ENCODE peak calls at places on chromosomes 11 and 22, in five cellular contexts. M is cardiac muscle cell, T is A549, G is lower lobe of right lung, H is upper lobe of right lung. Y is an unnamed sample. For H3K4me1, the result is how much of the 10 kb centered on the place peaks cover.

GRCh38 chr11:45833761-45834160 is 13.5 kb upstream of the CRY2 start:
- DNase-seq in M (no peak), T (no peak), G (no peak), H (no peak), Y (no peak)

GRCh38 chr11:18457435-18457834 is 1.8 kb downstream of the LDHAL6A start:
- DNase-seq in M (peak), T (peak), G (no peak), H (no peak), Y (no peak)

GRCh38 chr11:9615031-9615451 is 41.6 kb downstream of the WEE1 start:
- DNase-seq in M (no peak), T (no peak), G (no peak), H (peak), Y (no peak)

GRCh38 chr11:95584180-95584579 is 205.4 kb downstream of the FAM76B start:
- DNase-seq in M (peak), T (no peak), G (no peak), H (no peak), Y (no peak)

GRCh38 chr11:111335124-111335535 is 36.8 kb downstream of the POU2AF3 start:
- DNase-seq in M (no peak), T (no peak), G (no peak), H (no peak), Y (no peak)

GRCh38 chr11:64894070-64894811 is 15.8 kb upstream of the EHD1 start:
- DNase-seq in M (peak), T (peak), G (peak), H (peak), Y (peak)

GRCh38 chr11:43687120-43687791 is 6.7 kb downstream of the HSD17B12 start:
- DNase-seq in M (peak), T (no peak), G (peak), H (peak), Y (no peak)

GRCh38 chr22:19597399-19597735 is 73.2 kb upstream of the CLDN5 start:
- DNase-seq in M (no peak), T (no peak), G (no peak), H (no peak), Y (peak)

GRCh38 chr11:44286268-44286880 is 23.6 kb downstream of the ALX4 start:
- DNase-seq in M (peak), T (peak), G (peak), H (no peak), Y (peak)

GRCh38 chr22:29459773-29460172 is 20.2 kb upstream of the NEFH start:
- DNase-seq in M (no peak), T (no peak), G (no peak), H (no peak), Y (no peak)

GRCh38 chr11:132115454-132115853 is 745.0 kb downstream of the NTM start:
- DNase-seq in M (peak), T (no peak), G (no peak), H (no peak), Y (no peak)

GRCh38 chr11:132318421-132319157 is 948.2 kb downstream of the NTM start:
- DNase-seq in M (peak), T (no peak), G (no peak), H (no peak), Y (no peak)

GRCh38 chr11:2881974-2882362 is 3.6 kb downstream of the CDKN1C start:
- DNase-seq in M (no peak), T (no peak), G (no peak), H (no peak), Y (no peak)

GRCh38 chr22:24165673-24166072 is 15.6 kb upstream of the SUSD2 start:
- DNase-seq in M (no peak), T (no peak), G (no peak), H (no peak), Y (no peak)

GRCh38 chr11:105929381-105929955 is 92.6 kb downstream of the MSANTD4 start:
- DNase-seq in M (no peak), T (no peak), G (no peak), H (no peak), Y (no peak)

GRCh38 chr11:59818572-59818971 is 8.0 kb upstream of the MRPL16 start:
- DNase-seq in M (no peak), T (no peak), G (no peak), H (no peak), Y (no peak)

GRCh38 chr11:110518809-110519514 is 89.2 kb downstream of the FDX1 start:
- DNase-seq in M (peak), T (no peak), G (no peak), H (no peak), Y (no peak)

GRCh38 chr11:65438257-65439151 is 15.9 kb downstream of the NEAT1 start:
- DNase-seq in M (no peak), T (no peak), G (no peak), H (no peak), Y (peak)

GRCh38 chr22:50401907-50402306 is 58.8 kb downstream of the PPP6R2 start:
- DNase-seq in M (no peak), T (no peak), G (no peak), H (no peak), Y (no peak)

GRCh38 chr11:63845305-63845704 is 6.4 kb downstream of the MARK2 start:
- DNase-seq in M (peak), T (no peak), G (no peak), H (no peak), Y (no peak)

GRCh38 chr11:115539844-115540243 is 35.6 kb upstream of the CADM1 start:
- DNase-seq in M (no peak), T (no peak), G (no peak), H (no peak), Y (no peak)

GRCh38 chr11:78187366-78188011 is 937 bp downstream of the KCTD21 start:
- DNase-seq in M (no peak), T (no peak), G (no peak), H (no peak), Y (no peak)

GRCh38 chr11:126080206-126080941 is 17.7 kb upstream of the CDON start:
- DNase-seq in M (peak), T (peak), G (no peak), H (no peak), Y (no peak)

GRCh38 chr11:91497847-91498246 is 726.8 kb upstream of the FAT3 start:
- DNase-seq in M (no peak), T (no peak), G (no peak), H (no peak), Y (no peak)

GRCh38 chr22:44664149-44664548 is 37.9 kb upstream of the PRR5 start:
- DNase-seq in M (peak), T (no peak), G (peak), H (no peak), Y (peak)

GRCh38 chr11:74636633-74637184 is 44.3 kb downstream of the POLD3 start:
- DNase-seq in M (peak), T (peak), G (no peak), H (no peak), Y (no peak)

GRCh38 chr22:37240240-37240940 is 3.7 kb downstream of the RAC2 start:
- DNase-seq in M (no peak), T (no peak), G (peak), H (no peak), Y (no peak)

GRCh38 chr11:86741489-86742435 is 58.6 kb upstream of the PRSS23 start:
- DNase-seq in M (peak), T (peak), G (no peak), H (no peak), Y (no peak)

GRCh38 chr11:131186629-131187075 is 183.8 kb upstream of the NTM start:
- DNase-seq in M (peak), T (no peak), G (no peak), H (no peak), Y (no peak)

GRCh38 chr11:110777765-110778164 is 65.5 kb upstream of the ARHGAP20 start:
- DNase-seq in M (peak), T (no peak), G (no peak), H (no peak), Y (no peak)

GRCh38 chr22:23815781-23816551 is 22.8 kb downstream of the DERL3 start:
- DNase-seq in M (no peak), T (no peak), G (peak), H (no peak), Y (no peak)

GRCh38 chr11:92888701-92889100 is 80.8 kb upstream of the MTNR1B start:
- DNase-seq in M (no peak), T (no peak), G (no peak), H (no peak), Y (no peak)

GRCh38 chr11:92882828-92883611 is 86.4 kb upstream of the MTNR1B start:
- DNase-seq in M (no peak), T (no peak), G (peak), H (peak), Y (no peak)

GRCh38 chr11:92885600-92885999 is 83.9 kb upstream of the MTNR1B start:
- DNase-seq in M (no peak), T (no peak), G (no peak), H (no peak), Y (no peak)

GRCh38 chr11:92881940-92882339 is 87.5 kb upstream of the MTNR1B start:
- DNase-seq in M (no peak), T (no peak), G (no peak), H (no peak), Y (no peak)

DNA sequence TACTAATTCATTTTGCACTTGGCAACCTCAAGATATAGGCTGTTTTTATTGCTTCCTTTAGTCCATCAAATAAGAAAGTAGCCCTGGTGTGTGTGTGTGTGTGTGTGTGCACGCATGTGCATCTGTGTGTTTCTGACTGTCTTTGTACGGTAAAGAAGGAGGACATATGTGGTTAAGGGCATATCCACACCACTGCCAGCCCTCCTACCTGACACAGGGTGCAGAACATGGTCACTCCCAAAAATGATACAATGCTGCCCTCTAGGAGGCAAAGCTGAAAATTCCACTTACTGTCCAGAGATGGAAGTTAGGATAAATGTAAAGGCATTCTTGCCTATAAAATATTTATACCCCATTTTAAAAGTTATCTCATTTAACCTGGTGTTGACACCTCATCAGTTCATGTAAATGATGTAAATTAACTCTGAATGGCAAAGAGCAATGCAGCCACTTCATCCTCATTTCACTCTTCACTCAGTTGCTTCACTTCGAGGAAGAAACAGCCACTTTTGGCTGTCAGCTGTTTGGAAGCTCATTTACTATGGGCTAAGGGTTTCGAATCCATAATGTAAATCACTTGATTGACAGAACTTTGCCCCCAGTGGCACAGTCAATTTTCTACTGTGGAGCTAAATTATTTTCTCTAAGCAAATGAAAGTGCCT is 83.1 kb upstream of the MTNR1B start:
- DNase-seq in M (peak), T (peak), G (no peak), H (no peak), Y (peak)
- H3K4me3 ChIP-seq in M (no peak), T (no peak), G (no peak), H (no peak), Y (no peak)

DNA sequence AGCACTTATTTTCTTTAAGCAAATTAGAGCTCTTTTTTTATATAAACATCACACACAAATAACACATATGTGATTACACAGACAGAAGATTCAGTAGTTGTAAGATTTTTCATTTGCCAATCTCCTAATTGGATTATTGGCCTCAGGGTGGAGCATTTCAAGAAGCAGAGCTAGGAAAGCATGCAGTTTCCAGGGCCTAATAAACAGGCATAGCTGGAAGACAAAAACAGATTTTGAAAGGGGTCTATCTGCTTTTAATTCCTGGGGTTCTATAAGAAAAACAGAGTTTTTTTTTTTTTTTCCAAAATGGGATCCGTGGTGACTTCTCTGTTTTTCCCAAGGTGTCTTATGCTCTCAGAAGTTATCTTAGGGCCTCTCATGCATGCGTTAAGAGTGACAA is 7.6 kb upstream of the FOLR3 start:
- DNase-seq in M (no peak), T (no peak), G (no peak), H (no peak), Y (no peak)
- H3K4me1 ChIP-seq in M (under half), T (under half), G (under half), H (under half), Y (under half)

DNA sequence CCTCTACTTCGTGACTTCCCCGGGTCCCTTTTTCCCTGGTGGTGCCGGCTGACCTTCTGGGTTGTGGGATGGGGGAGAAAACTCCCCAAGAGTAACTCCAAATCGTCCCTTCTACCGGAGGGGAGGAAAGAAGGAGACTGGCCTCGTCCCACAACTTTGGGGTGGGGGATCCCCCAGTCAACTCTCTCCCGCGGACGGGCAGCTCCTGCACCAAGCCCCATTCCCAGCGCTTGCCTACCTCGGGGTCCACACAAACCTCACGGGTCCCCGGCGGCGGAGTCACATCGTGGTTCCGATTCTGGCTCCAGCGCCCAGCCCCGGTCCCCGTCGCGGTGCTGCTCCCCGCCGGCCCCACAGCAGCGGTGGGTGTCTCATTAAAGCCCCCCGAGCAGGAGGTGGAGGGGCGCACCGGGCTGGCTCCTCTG is 317 bp downstream of the BDNF start:
- DNase-seq in M (no peak), T (no peak), G (peak), H (peak), Y (no peak)
- H3K27ac ChIP-seq in M (no peak), T (peak), G (no peak), H (no peak), Y (no peak)

GRCh38 chr22:35229865-35230264 is 27.4 kb upstream of the HMGXB4 start:
- DNase-seq in M (no peak), T (no peak), G (no peak), H (no peak), Y (no peak)

GRCh38 chr22:35227248-35227647 is 30.0 kb upstream of the HMGXB4 start:
- DNase-seq in M (no peak), T (no peak), G (no peak), H (no peak), Y (no peak)

GRCh38 chr22:35231585-35232084 is 25.7 kb upstream of the HMGXB4 start:
- DNase-seq in M (peak), T (peak), G (peak), H (peak), Y (peak)

GRCh38 chr22:35230839-35231584 is 26.3 kb upstream of the HMGXB4 start:
- DNase-seq in M (no peak), T (no peak), G (no peak), H (no peak), Y (no peak)

GRCh38 chr22:35230417-35230816 is 26.9 kb upstream of the HMGXB4 start:
- DNase-seq in M (no peak), T (no peak), G (no peak), H (no peak), Y (no peak)
- H3K4me3 ChIP-seq in M (no peak), T (peak), G (no peak), H (no peak), Y (no peak)

DNA sequence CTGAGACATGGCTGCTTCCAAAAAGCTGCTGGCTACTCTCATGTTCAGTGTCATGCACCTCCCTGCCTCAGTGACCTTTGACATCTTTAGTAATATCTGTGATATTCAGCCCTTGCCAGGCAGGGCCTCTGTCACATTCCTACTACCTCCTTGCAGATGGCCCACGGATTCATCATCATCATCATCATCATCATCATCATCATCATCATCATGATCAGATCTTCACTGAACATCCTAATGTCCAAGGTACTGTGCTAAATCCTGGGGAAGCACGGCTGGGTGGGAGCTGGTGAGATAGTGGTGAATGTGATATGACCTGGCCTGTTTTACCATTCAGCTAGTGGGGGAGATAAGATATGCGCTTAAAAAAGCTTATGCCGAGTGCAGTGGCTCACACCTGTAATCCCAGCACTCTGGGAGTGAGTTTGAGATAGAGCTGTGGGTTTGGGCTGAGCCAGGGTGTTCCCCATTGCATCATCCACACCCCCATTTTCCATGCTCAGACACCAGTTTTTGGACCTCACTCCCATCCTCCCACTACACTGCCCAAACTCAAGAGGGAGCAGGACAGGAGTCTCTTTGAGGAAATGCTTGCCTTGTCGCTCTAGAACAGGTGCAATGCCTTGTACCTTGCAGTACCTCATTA is 17.1 kb upstream of the TMPRSS13 start:
- DNase-seq in M (no peak), T (no peak), G (no peak), H (no peak), Y (no peak)
- H3K4me1 ChIP-seq in M (under half), T (under half), G (under half), H (under half), Y (half or more)

GRCh38 chr22:27222178-27222577 is 564.8 kb downstream of the MIAT start:
- DNase-seq in M (no peak), T (no peak), G (no peak), H (no peak), Y (no peak)

GRCh38 chr22:27219036-27219435 is 561.6 kb downstream of the MIAT start:
- DNase-seq in M (no peak), T (no peak), G (no peak), H (no peak), Y (no peak)

GRCh38 chr22:27218521-27218920 is 561.1 kb downstream of the MIAT start:
- DNase-seq in M (no peak), T (no peak), G (no peak), H (no peak), Y (no peak)

GRCh38 chr22:27218012-27218483 is 560.7 kb downstream of the MIAT start:
- DNase-seq in M (no peak), T (no peak), G (no peak), H (no peak), Y (no peak)

DNA sequence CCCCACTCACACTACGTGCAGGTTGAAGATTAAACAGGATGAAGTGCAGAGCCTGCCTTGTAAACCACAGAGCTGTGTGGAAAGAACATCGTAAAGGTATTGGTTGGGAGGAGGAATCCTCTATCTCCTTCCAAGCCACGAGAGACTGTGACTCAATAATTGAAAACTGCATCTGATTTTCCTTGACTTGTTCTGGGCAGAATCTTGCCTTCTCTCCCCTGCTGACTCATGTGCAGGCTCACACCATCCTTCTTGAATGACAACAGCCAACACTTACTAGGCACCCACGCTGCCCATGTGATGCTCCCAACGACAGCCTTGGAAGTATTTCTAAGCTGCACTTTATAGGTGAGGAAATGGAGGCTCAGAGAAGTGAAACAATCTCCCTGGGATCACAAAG is 563.0 kb downstream of the MIAT start:
- DNase-seq in M (peak), T (no peak), G (no peak), H (no peak), Y (no peak)
- H3K27ac ChIP-seq in M (no peak), T (peak), G (no peak), H (no peak), Y (no peak)

GRCh38 chr11:1761110-1761856 is 2.4 kb downstream of the CTSD start:
- DNase-seq in M (no peak), T (no peak), G (peak), H (peak), Y (no peak)
- H3K4me3 ChIP-seq in M (no peak), T (no peak), G (peak), H (peak), Y (no peak)

GRCh38 chr11:62552931-62553838 is 6.6 kb upstream of the AHNAK start:
- DNase-seq in M (peak), T (peak), G (peak), H (peak), Y (peak)
- H3K4me1 ChIP-seq in M (under half), T (half or more), G (half or more), H (half or more), Y (half or more)

DNA sequence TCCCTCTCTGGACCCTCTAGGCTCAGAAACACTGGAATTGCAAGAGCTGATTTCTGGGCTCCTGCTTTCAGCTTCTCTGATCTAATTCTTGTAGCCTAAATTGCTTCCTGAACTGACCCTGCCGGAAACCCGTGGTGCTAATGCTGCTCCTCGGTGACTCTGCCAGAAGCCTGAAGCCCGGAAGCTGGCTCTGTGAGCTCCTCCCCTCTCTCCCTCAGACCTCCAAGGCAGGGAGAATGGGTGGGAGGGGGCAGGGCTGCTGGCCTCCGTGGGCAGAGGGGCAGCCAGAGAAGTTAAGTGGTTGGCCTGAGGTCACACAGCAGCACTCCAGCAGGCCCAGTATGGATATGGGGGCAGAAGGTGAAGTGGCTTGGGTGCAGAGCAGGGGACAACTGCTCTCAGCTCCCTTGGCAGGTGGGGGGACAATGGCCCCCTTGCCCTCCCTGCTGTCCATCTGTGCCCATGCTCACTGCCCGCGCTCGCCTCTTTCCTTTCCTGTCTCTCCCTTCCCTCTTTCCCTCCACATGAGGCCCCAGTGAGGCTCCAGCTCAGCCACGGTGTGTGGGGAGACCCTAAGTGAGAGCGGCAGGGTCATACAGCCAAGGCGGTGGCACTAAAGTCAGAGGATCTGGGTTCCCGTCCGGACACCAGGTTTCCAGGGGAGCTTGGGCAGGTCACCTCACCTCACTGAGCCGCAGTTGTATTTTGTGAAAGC is 16.2 kb downstream of the CAPN5 start:
- DNase-seq in M (peak), T (no peak), G (peak), H (peak), Y (peak)
- H3K27ac ChIP-seq in M (no peak), T (no peak), G (peak), H (peak), Y (peak)

Y was measured in CD4-positive, CD25-positive, alpha-beta regulatory T cell.